ENCODE peak calls at places on chromosomes 16 and 17, in nine cellular contexts. R is GM13977, Y is left lung, F is endothelial cell, G is A549, J is suprapubic skin, V is MCF 10A, P is WTC11, E is sigmoid colon. B is an unnamed sample.

GRCh38 chr16:361341-361871 is 8.9 kb upstream of the AXIN1 start:
- DNase-seq in R (no peak), Y (peak), F (no peak), G (no peak), J (no peak), V (no peak), P (no peak), E (no peak), B (no peak)

GRCh38 chr16:88512728-88513674 is 57.2 kb upstream of the ZC3H18 start:
- DNase-seq in R (no peak), Y (no peak), F (no peak), G (no peak), J (no peak), V (no peak), P (no peak), E (no peak), B (no peak)

GRCh38 chr17:336110-337021 is 16.2 kb downstream of the RPH3AL start:
- DNase-seq in R (no peak), Y (peak), F (no peak), G (no peak), J (no peak), V (no peak), P (no peak), E (peak), B (no peak)

GRCh38 chr16:7313170-7313569 is 19.5 kb upstream of the RBFOX1 start:
- DNase-seq in R (no peak), Y (no peak), F (peak), G (no peak), J (no peak), V (no peak), P (no peak), E (no peak), B (no peak)

GRCh38 chr16:3317315-3317999 is 12.2 kb downstream of the ZNF75A start:
- DNase-seq in R (no peak), Y (no peak), F (no peak), G (no peak), J (no peak), V (peak), P (no peak), E (no peak), B (no peak)

GRCh38 chr17:27649929-27650328 is 18.9 kb downstream of the LGALS9 start:
- DNase-seq in R (no peak), Y (no peak), F (no peak), G (no peak), J (no peak), V (no peak), P (no peak), E (peak), B (no peak)

GRCh38 chr16:10181196-10182162 is 749 bp downstream of the GRIN2A start:
- DNase-seq in R (peak), Y (peak), F (peak), G (peak), J (no peak), V (peak), P (peak), E (peak), B (peak)

GRCh38 chr17:66302761-66303626 is 581 bp downstream of the PRKCA start:
- DNase-seq in R (peak), Y (peak), F (peak), G (peak), J (no peak), V (peak), P (peak), E (peak), B (peak)

GRCh38 chr17:79651751-79652150 is 40.9 kb upstream of the RBFOX3 start:
- DNase-seq in R (no peak), Y (no peak), F (no peak), G (no peak), J (peak), V (no peak), P (no peak), E (peak), B (no peak)

GRCh38 chr17:10754109-10754508 is 24.3 kb upstream of the TMEM220 start:
- DNase-seq in R (peak), Y (no peak), F (no peak), G (peak), J (no peak), V (peak), P (peak), E (no peak), B (peak)

GRCh38 chr16:19690196-19690595 is 27.8 kb downstream of the KNOP1 start:
- DNase-seq in R (no peak), Y (no peak), F (no peak), G (no peak), J (no peak), V (no peak), P (no peak), E (no peak), B (no peak)

GRCh38 chr17:65730711-65731169 is 169.3 kb upstream of the AXIN2 start:
- DNase-seq in R (no peak), Y (no peak), F (no peak), G (no peak), J (no peak), V (no peak), P (no peak), E (peak), B (no peak)

GRCh38 chr17:7632492-7632894 is 2.6 kb downstream of the SHBG start:
- DNase-seq in R (peak), Y (no peak), F (peak), G (peak), J (no peak), V (peak), P (peak), E (no peak), B (peak)

GRCh38 chr16:30076276-30076791 is 540 bp downstream of the PPP4C start:
- DNase-seq in R (no peak), Y (peak), F (no peak), G (no peak), J (no peak), V (peak), P (no peak), E (no peak), B (no peak)

GRCh38 chr16:11692651-11693050 is 24.4 kb downstream of the SNN start:
- DNase-seq in R (no peak), Y (no peak), F (no peak), G (no peak), J (no peak), V (no peak), P (no peak), E (peak), B (no peak)

GRCh38 chr16:58127634-58128033 is 1.5 kb downstream of the CFAP20 start:
- DNase-seq in R (no peak), Y (no peak), F (no peak), G (no peak), J (no peak), V (peak), P (no peak), E (no peak), B (no peak)

GRCh38 chr17:11997147-11997971 is at the start of gene ZNF18:
- DNase-seq in R (peak), Y (peak), F (peak), G (peak), J (peak), V (peak), P (peak), E (peak), B (peak)

GRCh38 chr16:69476920-69477418 is 52.5 kb downstream of the CYB5B start:
- DNase-seq in R (no peak), Y (no peak), F (no peak), G (peak), J (no peak), V (peak), P (no peak), E (no peak), B (no peak)

GRCh38 chr16:11563493-11564040 is 23.2 kb downstream of the LITAF start:
- DNase-seq in R (no peak), Y (no peak), F (no peak), G (no peak), J (no peak), V (no peak), P (no peak), E (no peak), B (no peak)

GRCh38 chr17:77476920-77477805 is 336.4 kb downstream of the SEC14L1 start:
- DNase-seq in R (no peak), Y (peak), F (no peak), G (no peak), J (no peak), V (peak), P (no peak), E (peak), B (peak)

GRCh38 chr17:81064746-81065475 is 30.0 kb downstream of the BAIAP2 start:
- DNase-seq in R (no peak), Y (no peak), F (no peak), G (no peak), J (no peak), V (no peak), P (no peak), E (no peak), B (no peak)

GRCh38 chr16:88922114-88922825 is 54.7 kb downstream of the CBFA2T3 start:
- DNase-seq in R (no peak), Y (no peak), F (no peak), G (no peak), J (peak), V (peak), P (peak), E (peak), B (no peak)

GRCh38 chr16:31507929-31508705 is at the start of gene RUSF1:
- DNase-seq in R (peak), Y (peak), F (peak), G (peak), J (peak), V (peak), P (peak), E (peak), B (peak)
- TF ChIP-seq CTCF in R (no peak), Y (no peak), F (no peak), G (no peak), J (no peak), V (no peak), P (no peak), E (no peak), B (no peak)

GRCh38 chr17:17494499-17495447 is 1.4 kb downstream of the RASD1 start:
- DNase-seq in R (no peak), Y (peak), F (peak), G (no peak), J (peak), V (no peak), P (peak), E (peak), B (peak)
- TF ChIP-seq CTCF in R (no peak), Y (no peak), F (no peak), G (no peak), J (no peak), V (no peak), P (no peak), E (no peak), B (no peak)

GRCh38 chr17:76296186-76296585 is 11.9 kb downstream of the QRICH2 start:
- DNase-seq in R (no peak), Y (no peak), F (no peak), G (no peak), J (no peak), V (no peak), P (no peak), E (no peak), B (no peak)
- TF ChIP-seq CTCF in R (no peak), Y (no peak), F (no peak), G (no peak), J (no peak), V (no peak), P (no peak), E (no peak), B (no peak)

GRCh38 chr17:13576661-13577526 is 24.8 kb downstream of the HS3ST3A1 start:
- DNase-seq in R (no peak), Y (no peak), F (no peak), G (no peak), J (no peak), V (no peak), P (no peak), E (no peak), B (no peak)
- TF ChIP-seq CTCF in R (no peak), Y (no peak), F (no peak), G (no peak), J (no peak), V (no peak), P (no peak), E (no peak), B (no peak)

GRCh38 chr17:40402668-40403067 is 15.0 kb downstream of the TOP2A start:
- DNase-seq in R (no peak), Y (no peak), F (no peak), G (no peak), J (no peak), V (no peak), P (no peak), E (no peak), B (no peak)
- TF ChIP-seq CTCF in R (no peak), Y (no peak), F (no peak), G (no peak), J (no peak), V (no peak), P (no peak), E (no peak), B (no peak)

GRCh38 chr17:58527949-58528348 is 13.5 kb upstream of the MTMR4 start:
- DNase-seq in R (no peak), Y (no peak), F (no peak), G (no peak), J (no peak), V (peak), P (no peak), E (no peak), B (no peak)

GRCh38 chr17:58529275-58529674 is 14.8 kb upstream of the MTMR4 start:
- DNase-seq in R (no peak), Y (no peak), F (no peak), G (no peak), J (no peak), V (no peak), P (no peak), E (no peak), B (no peak)

GRCh38 chr17:58525239-58525638 is 10.8 kb upstream of the MTMR4 start:
- DNase-seq in R (no peak), Y (no peak), F (no peak), G (no peak), J (no peak), V (peak), P (no peak), E (peak), B (no peak)

GRCh38 chr17:58528443-58528842 is 14.0 kb upstream of the MTMR4 start:
- DNase-seq in R (no peak), Y (no peak), F (no peak), G (no peak), J (no peak), V (no peak), P (no peak), E (no peak), B (no peak)

GRCh38 chr17:58527306-58527705 is 12.9 kb upstream of the MTMR4 start:
- DNase-seq in R (no peak), Y (no peak), F (no peak), G (no peak), J (no peak), V (no peak), P (no peak), E (no peak), B (no peak)
- TF ChIP-seq CTCF in R (peak), Y (no peak), F (peak), G (no peak), J (no peak), V (no peak), P (no peak), E (no peak), B (peak)

DNA sequence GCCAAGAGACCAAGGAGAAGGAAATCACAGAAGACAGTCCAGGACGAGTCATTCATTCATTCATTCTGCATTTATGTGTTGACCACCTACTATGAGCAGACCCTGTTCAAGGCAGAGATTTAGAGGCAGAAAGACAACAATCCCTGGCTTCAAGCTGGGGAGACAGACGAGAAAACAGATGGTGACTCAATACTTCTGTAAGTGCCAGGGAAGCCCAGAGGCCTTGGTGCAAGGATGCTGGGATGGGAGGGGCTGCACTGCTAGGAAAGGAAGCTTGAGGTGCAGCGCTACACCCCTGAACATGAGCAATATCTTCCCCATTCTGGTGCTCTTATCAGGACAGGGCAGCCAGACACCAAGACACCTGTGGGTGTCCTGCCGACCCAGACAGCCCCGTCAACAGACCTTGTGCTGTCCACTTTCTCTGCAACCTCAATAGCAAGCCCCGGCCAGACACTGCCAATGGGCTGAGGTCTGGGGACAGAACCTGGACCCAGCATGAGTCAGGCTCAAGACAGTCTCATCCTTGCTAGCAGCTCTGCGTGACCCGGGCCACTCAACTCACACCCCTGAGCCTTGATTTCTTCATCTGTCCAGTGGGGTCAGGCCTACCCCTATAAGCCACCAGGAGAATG is 163.5 kb downstream of the COPRS start:
- DNase-seq in R (no peak), Y (no peak), F (no peak), G (no peak), J (no peak), V (no peak), P (no peak), E (no peak), B (no peak)
- TF ChIP-seq CTCF in R (no peak), Y (no peak), F (no peak), G (no peak), J (no peak), V (no peak), P (no peak), E (no peak), B (no peak)

GRCh38 chr16:83717308-83717707 is 90.5 kb upstream of the HSBP1 start:
- DNase-seq in R (no peak), Y (no peak), F (no peak), G (no peak), J (peak), V (peak), P (peak), E (no peak), B (no peak)
- TF ChIP-seq CTCF in R (no peak), Y (no peak), F (no peak), G (no peak), J (no peak), V (no peak), P (peak), E (no peak), B (no peak)